ENCODE peak calls at places on chromosomes 3 and 15, in four cellular contexts. One of them, this sample, is unnamed.

GRCh38 chr15:70703066-70703465 is 60.3 kb downstream of the UACA start:
- DNase-seq in uterus: no peak
- DNase-seq in NB4: no peak
- DNase-seq in heart left ventricle: no peak
- DNase-seq in this sample: no peak

GRCh38 chr3:171155122-171155700 is 128.7 kb upstream of the SLC2A2 start:
- DNase-seq in uterus: no peak
- DNase-seq in NB4: no peak
- DNase-seq in heart left ventricle: no peak
- DNase-seq in this sample: no peak

GRCh38 chr3:156161172-156161571 is 40.8 kb downstream of the KCNAB1 start:
- DNase-seq in uterus: no peak
- DNase-seq in NB4: no peak
- DNase-seq in heart left ventricle: no peak
- DNase-seq in this sample: no peak

GRCh38 chr3:145411605-145412004 is 749.4 kb downstream of the PLOD2 start:
- DNase-seq in uterus: no peak
- DNase-seq in NB4: no peak
- DNase-seq in heart left ventricle: no peak
- DNase-seq in this sample: no peak

GRCh38 chr3:114308830-114309229 is 15.0 kb downstream of the TIGIT start:
- DNase-seq in uterus: no peak
- DNase-seq in NB4: no peak
- DNase-seq in heart left ventricle: no peak
- DNase-seq in this sample: no peak

GRCh38 chr3:115292131-115292530 is 145.0 kb upstream of the ZBTB20 start:
- DNase-seq in uterus: no peak
- DNase-seq in NB4: no peak
- DNase-seq in heart left ventricle: no peak
- DNase-seq in this sample: no peak

GRCh38 chr15:31262143-31262530 is 64.5 kb upstream of the KLF13 start:
- DNase-seq in uterus: no peak
- DNase-seq in NB4: no peak
- DNase-seq in heart left ventricle: no peak
- DNase-seq in this sample: peak; percentile 37

GRCh38 chr15:89647191-89647851 is 7.9 kb downstream of the KIF7 start:
- DNase-seq in uterus: peak; percentile 71
- DNase-seq in NB4: peak; percentile 69
- DNase-seq in heart left ventricle: peak; percentile 74
- DNase-seq in this sample: no peak

GRCh38 chr3:127264292-127264691 is 23.6 kb downstream of the PRR20G start:
- DNase-seq in uterus: no peak
- DNase-seq in NB4: no peak
- DNase-seq in heart left ventricle: no peak
- DNase-seq in this sample: no peak

GRCh38 chr3:25447925-25448324 is 19.9 kb downstream of the RARB start:
- DNase-seq in uterus: no peak
- DNase-seq in NB4: no peak
- DNase-seq in heart left ventricle: no peak
- DNase-seq in this sample: no peak

GRCh38 chr15:38563723-38564519 is 693 bp downstream of the RASGRP1 start:
- DNase-seq in uterus: peak; percentile 52
- DNase-seq in NB4: peak; percentile 47
- DNase-seq in heart left ventricle: peak; percentile 49
- DNase-seq in this sample: no peak

GRCh38 chr3:147930417-147930816 is 521.3 kb downstream of the ZIC1 start:
- DNase-seq in uterus: no peak
- DNase-seq in NB4: no peak
- DNase-seq in heart left ventricle: no peak
- DNase-seq in this sample: no peak

GRCh38 chr3:172653004-172653403 is 57.9 kb downstream of the NCEH1 start:
- DNase-seq in uterus: no peak
- DNase-seq in NB4: no peak
- DNase-seq in heart left ventricle: no peak
- DNase-seq in this sample: no peak

GRCh38 chr15:35545316-35545824 is 595 bp downstream of the DPH6 start:
- DNase-seq in uterus: peak; percentile 50
- DNase-seq in NB4: peak; percentile 67
- DNase-seq in heart left ventricle: peak; percentile 44
- DNase-seq in this sample: no peak

GRCh38 chr3:108412351-108412750 is 98.0 kb downstream of the MYH15 start:
- DNase-seq in uterus: no peak
- DNase-seq in NB4: no peak
- DNase-seq in heart left ventricle: no peak
- DNase-seq in this sample: no peak

GRCh38 chr3:44476181-44476599 is 1.3 kb downstream of the ZNF445 start:
- DNase-seq in uterus: no peak
- DNase-seq in NB4: peak; percentile 47
- DNase-seq in heart left ventricle: no peak
- DNase-seq in this sample: no peak

GRCh38 chr15:78072080-78072892 is 5.2 kb downstream of the TBC1D2B start:
- DNase-seq in uterus: peak; percentile 30
- DNase-seq in NB4: peak; percentile 69
- DNase-seq in heart left ventricle: peak; percentile 43
- DNase-seq in this sample: no peak
- TF ChIP-seq POLR2A in uterus: peak; percentile 26
- TF ChIP-seq POLR2A in NB4: no peak
- TF ChIP-seq POLR2A in heart left ventricle: no peak
- TF ChIP-seq POLR2A in this sample: no peak

GRCh38 chr3:170038434-170039110 is 777 bp downstream of the GPR160 start:
- DNase-seq in uterus: no peak
- DNase-seq in NB4: peak; percentile 65
- DNase-seq in heart left ventricle: no peak
- DNase-seq in this sample: no peak
- TF ChIP-seq POLR2A in uterus: no peak
- TF ChIP-seq POLR2A in NB4: no peak
- TF ChIP-seq POLR2A in heart left ventricle: no peak
- TF ChIP-seq POLR2A in this sample: no peak

DNA sequence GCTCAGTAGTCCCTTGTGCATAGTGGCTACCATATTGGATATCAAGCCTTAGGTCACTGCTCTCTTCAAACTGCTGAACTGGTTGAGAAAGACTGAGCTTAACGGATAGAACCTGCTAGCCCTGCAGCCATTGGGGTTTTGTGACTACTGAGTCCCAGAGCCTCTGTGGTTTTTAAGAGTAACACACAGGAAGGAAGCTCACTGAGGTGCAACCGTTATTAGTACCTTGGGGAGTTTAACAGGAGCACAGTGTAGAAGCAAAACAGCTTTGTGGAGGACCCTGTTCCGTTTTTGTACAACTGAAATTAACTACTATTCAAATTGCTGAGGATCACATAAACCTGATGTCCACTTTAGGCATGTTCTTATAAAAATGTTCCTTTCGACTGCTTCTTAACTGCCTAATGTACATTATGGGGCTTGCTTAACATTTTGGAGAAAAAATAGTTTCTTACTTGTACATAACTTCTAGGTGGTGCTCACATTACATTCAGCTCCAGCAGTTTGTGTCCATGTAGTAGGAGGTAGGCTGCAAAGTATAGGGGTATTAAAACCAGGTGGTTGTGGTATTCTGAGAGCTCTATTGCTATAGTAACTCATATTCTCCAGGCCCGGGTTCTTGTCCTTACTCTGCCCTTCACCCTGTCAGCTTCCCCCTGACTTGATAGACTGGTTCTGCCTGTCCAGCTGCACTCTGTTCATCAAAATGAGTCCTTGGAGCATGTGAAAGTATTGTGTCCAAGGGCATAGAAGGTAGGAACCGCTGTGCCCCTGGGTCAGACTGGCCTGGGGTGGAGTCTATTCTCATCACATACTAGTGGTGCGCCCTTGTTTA is 17.3 kb downstream of the PXK start:
- DNase-seq in uterus: no peak
- DNase-seq in NB4: peak; percentile 98
- DNase-seq in heart left ventricle: no peak
- DNase-seq in this sample: no peak
- TF ChIP-seq POLR2A in uterus: no peak
- TF ChIP-seq POLR2A in NB4: peak; percentile 49
- TF ChIP-seq POLR2A in heart left ventricle: no peak
- TF ChIP-seq POLR2A in this sample: no peak

GRCh38 chr15:77033417-77033728 is 37.5 kb downstream of the TSPAN3 start:
- DNase-seq in uterus: no peak
- DNase-seq in NB4: peak; percentile 7
- DNase-seq in heart left ventricle: no peak
- DNase-seq in this sample: no peak

GRCh38 chr15:77033729-77034619 is 36.9 kb downstream of the TSPAN3 start:
- DNase-seq in uterus: peak; percentile 11
- DNase-seq in NB4: peak; percentile 24
- DNase-seq in heart left ventricle: peak; percentile 6
- DNase-seq in this sample: peak; percentile 70

GRCh38 chr15:77035584-77035983 is 35.3 kb downstream of the TSPAN3 start:
- DNase-seq in uterus: no peak
- DNase-seq in NB4: peak; percentile 10
- DNase-seq in heart left ventricle: peak; percentile 5
- DNase-seq in this sample: no peak

GRCh38 chr15:77035999-77036471 is 34.9 kb downstream of the TSPAN3 start:
- DNase-seq in uterus: no peak
- DNase-seq in NB4: no peak
- DNase-seq in heart left ventricle: no peak
- DNase-seq in this sample: no peak

GRCh38 chr15:77034620-77035467 is 36.1 kb downstream of the TSPAN3 start:
- DNase-seq in uterus: peak; percentile 27
- DNase-seq in NB4: peak; percentile 50
- DNase-seq in heart left ventricle: peak; percentile 19
- DNase-seq in this sample: peak; percentile 95
- TF ChIP-seq POLR2A in uterus: no peak
- TF ChIP-seq POLR2A in NB4: no peak
- TF ChIP-seq POLR2A in heart left ventricle: no peak
- TF ChIP-seq POLR2A in this sample: no peak

GRCh38 chr3:38496131-38496910 is at the start of gene EXOG:
- DNase-seq in uterus: peak; percentile 95
- DNase-seq in NB4: peak; percentile 92
- DNase-seq in heart left ventricle: peak; percentile 95
- DNase-seq in this sample: no peak
- TF ChIP-seq POLR2A in uterus: no peak
- TF ChIP-seq POLR2A in NB4: peak; percentile 42
- TF ChIP-seq POLR2A in heart left ventricle: peak; percentile 46
- TF ChIP-seq POLR2A in this sample: no peak

DNA sequence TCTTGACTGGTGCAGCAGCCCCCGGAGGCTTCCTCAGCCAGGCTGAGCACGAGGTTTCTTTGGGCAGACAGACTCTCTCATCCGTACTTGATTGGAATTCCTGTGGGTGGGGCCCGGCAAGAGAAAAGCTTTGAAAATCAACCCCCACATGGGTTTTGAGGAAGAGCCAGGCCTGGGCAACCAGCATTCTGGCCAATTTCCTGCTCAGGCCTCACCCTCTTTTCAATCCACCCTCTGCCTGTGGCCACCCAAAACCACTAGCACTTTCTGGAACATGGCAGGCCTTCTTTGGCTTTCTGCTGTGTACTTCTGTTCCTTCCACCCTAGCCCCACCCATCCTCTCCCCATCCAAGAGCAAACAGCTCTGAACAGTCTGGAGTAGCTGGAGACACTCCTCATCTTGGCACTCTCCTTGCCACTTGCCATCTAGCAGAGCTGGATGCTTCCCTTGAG is 5.9 kb downstream of the MYO5C start:
- DNase-seq in uterus: no peak
- DNase-seq in NB4: no peak
- DNase-seq in heart left ventricle: no peak
- DNase-seq in this sample: peak; percentile 62
- TF ChIP-seq POLR2A in uterus: no peak
- TF ChIP-seq POLR2A in NB4: no peak
- TF ChIP-seq POLR2A in heart left ventricle: no peak
- TF ChIP-seq POLR2A in this sample: no peak

GRCh38 chr3:150409527-150410310 is 1.6 kb downstream of the TSC22D2 start:
- DNase-seq in uterus: peak; percentile 72
- DNase-seq in NB4: peak; percentile 87
- DNase-seq in heart left ventricle: peak; percentile 76
- DNase-seq in this sample: peak; percentile 89
- TF ChIP-seq POLR2A in uterus: peak; percentile 40
- TF ChIP-seq POLR2A in NB4: peak; percentile 15
- TF ChIP-seq POLR2A in heart left ventricle: no peak
- TF ChIP-seq POLR2A in this sample: no peak

DNA sequence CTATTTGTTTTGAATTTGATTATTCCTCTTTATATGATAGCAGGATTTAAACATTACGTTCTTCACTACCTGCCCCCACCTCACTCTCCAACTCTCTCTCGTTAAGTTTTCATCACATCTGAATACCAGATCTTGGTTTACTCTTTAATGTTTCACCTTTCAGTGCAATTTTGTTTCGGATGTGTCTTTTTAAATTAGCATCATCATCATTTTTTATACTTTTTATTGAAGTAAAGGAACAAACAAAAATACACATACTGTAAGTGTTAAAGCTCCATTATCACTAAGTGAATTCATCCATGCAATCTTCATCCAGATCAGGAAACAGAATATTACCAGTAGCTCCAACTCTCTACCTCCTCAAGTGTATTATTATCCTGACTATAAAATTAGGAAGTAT is 310.6 kb downstream of the C3orf38 start:
- DNase-seq in uterus: no peak
- DNase-seq in NB4: no peak
- DNase-seq in heart left ventricle: no peak
- DNase-seq in this sample: no peak
- TF ChIP-seq POLR2A in uterus: no peak
- TF ChIP-seq POLR2A in NB4: no peak
- TF ChIP-seq POLR2A in heart left ventricle: no peak
- TF ChIP-seq POLR2A in this sample: no peak